ENCODE peak calls at places on chromosomes 12 and 14, in nine cellular contexts. One of them, this sample, is unnamed.

GRCh38 chr12:40010899-40011774 is 94.7 kb downstream of the SLC2A13 start:
- DNase-seq in choroid plexus epithelial cell: peak; percentile 89
- DNase-seq in EH: peak; percentile 68
- DNase-seq in iPS DF 6.9: no peak
- DNase-seq in T-helper 9 cell: peak; percentile 18
- DNase-seq in NCI-H146: peak; percentile 33
- DNase-seq in retina: peak; percentile 44
- DNase-seq in AG10803: peak; percentile 73
- DNase-seq in iris pigment epithelial cell: peak; percentile 76
- DNase-seq in this sample: peak; percentile 82

GRCh38 chr14:67512463-67513134 is 20.5 kb upstream of the PLEKHH1 start:
- DNase-seq in choroid plexus epithelial cell: no peak
- DNase-seq in EH: no peak
- DNase-seq in iPS DF 6.9: no peak
- DNase-seq in T-helper 9 cell: no peak
- DNase-seq in NCI-H146: no peak
- DNase-seq in retina: no peak
- DNase-seq in AG10803: no peak
- DNase-seq in iris pigment epithelial cell: no peak
- DNase-seq in this sample: no peak

GRCh38 chr12:6936642-6937480 is 6.8 kb upstream of the RNU7-1 start:
- DNase-seq in choroid plexus epithelial cell: no peak
- DNase-seq in EH: no peak
- DNase-seq in iPS DF 6.9: no peak
- DNase-seq in T-helper 9 cell: no peak
- DNase-seq in NCI-H146: peak; percentile 86
- DNase-seq in retina: peak; percentile 45
- DNase-seq in AG10803: no peak
- DNase-seq in iris pigment epithelial cell: no peak
- DNase-seq in this sample: no peak

GRCh38 chr14:73311710-73312035 is 74.4 kb downstream of the PAPLN start:
- DNase-seq in choroid plexus epithelial cell: no peak
- DNase-seq in EH: no peak
- DNase-seq in iPS DF 6.9: no peak
- DNase-seq in T-helper 9 cell: no peak
- DNase-seq in NCI-H146: no peak
- DNase-seq in retina: no peak
- DNase-seq in AG10803: no peak
- DNase-seq in iris pigment epithelial cell: no peak
- DNase-seq in this sample: no peak

GRCh38 chr14:75267141-75267601 is 11.5 kb upstream of the FOS start:
- DNase-seq in choroid plexus epithelial cell: peak; percentile 94
- DNase-seq in EH: peak; percentile 89
- DNase-seq in iPS DF 6.9: no peak
- DNase-seq in T-helper 9 cell: no peak
- DNase-seq in NCI-H146: no peak
- DNase-seq in retina: no peak
- DNase-seq in AG10803: peak; percentile 87
- DNase-seq in iris pigment epithelial cell: peak; percentile 93
- DNase-seq in this sample: no peak

GRCh38 chr12:61993734-61994345 is 266.4 kb upstream of the USP15 start:
- DNase-seq in choroid plexus epithelial cell: peak; percentile 52
- DNase-seq in EH: peak; percentile 20
- DNase-seq in iPS DF 6.9: peak; percentile 31
- DNase-seq in T-helper 9 cell: no peak
- DNase-seq in NCI-H146: peak; percentile 0
- DNase-seq in retina: no peak
- DNase-seq in AG10803: peak; percentile 16
- DNase-seq in iris pigment epithelial cell: peak; percentile 23
- DNase-seq in this sample: peak; percentile 54

GRCh38 chr12:41950455-41950854 is 194.2 kb downstream of the GXYLT1 start:
- DNase-seq in choroid plexus epithelial cell: no peak
- DNase-seq in EH: no peak
- DNase-seq in iPS DF 6.9: no peak
- DNase-seq in T-helper 9 cell: no peak
- DNase-seq in NCI-H146: no peak
- DNase-seq in retina: no peak
- DNase-seq in AG10803: no peak
- DNase-seq in iris pigment epithelial cell: no peak
- DNase-seq in this sample: no peak

GRCh38 chr12:13499008-13499407 is 302.5 kb downstream of the EMP1 start:
- DNase-seq in choroid plexus epithelial cell: no peak
- DNase-seq in EH: no peak
- DNase-seq in iPS DF 6.9: no peak
- DNase-seq in T-helper 9 cell: no peak
- DNase-seq in NCI-H146: no peak
- DNase-seq in retina: no peak
- DNase-seq in AG10803: no peak
- DNase-seq in iris pigment epithelial cell: no peak
- DNase-seq in this sample: no peak

GRCh38 chr12:127108360-127109215 is 1158.4 kb upstream of the TMEM132C start:
- DNase-seq in choroid plexus epithelial cell: peak; percentile 78
- DNase-seq in EH: peak; percentile 76
- DNase-seq in iPS DF 6.9: peak; percentile 29
- DNase-seq in T-helper 9 cell: peak; percentile 22
- DNase-seq in NCI-H146: peak; percentile 29
- DNase-seq in retina: peak; percentile 57
- DNase-seq in AG10803: peak; percentile 64
- DNase-seq in iris pigment epithelial cell: peak; percentile 42
- DNase-seq in this sample: peak; percentile 52